ENCODE peak calls at places on chromosomes 13 and 19, in eight cellular contexts. H is uterus, B is WTC11, L is body of pancreas, C is psoas muscle, A is fibroblast of the aortic adventitia, F is PC-3, Z is nephron progenitor cell. E is an unnamed sample.

GRCh38 chr19:12938536-12939291 is at the start of gene CALR:
- DNase-seq in H (no peak), B (no peak), L (peak; percentile 52), C (no peak), A (peak; percentile 37), F (peak; percentile 22), Z (no peak), E (no peak)

GRCh38 chr13:39321578-39321977 is 281.4 kb downstream of the LHFPL6 start:
- DNase-seq in H (no peak), B (no peak), L (no peak), C (peak; percentile 17), A (peak; percentile 73), F (no peak), Z (no peak), E (no peak)

GRCh38 chr13:33642374-33643065 is 175.4 kb upstream of the RFC3 start:
- DNase-seq in H (peak; percentile 83), B (no peak), L (peak; percentile 29), C (peak; percentile 55), A (peak; percentile 89), F (peak; percentile 32), Z (no peak), E (no peak)

GRCh38 chr19:42184401-42184861 is 33.0 kb downstream of the DEDD2 start:
- DNase-seq in H (peak; percentile 61), B (peak; percentile 96), L (peak; percentile 83), C (peak; percentile 80), A (peak; percentile 95), F (peak; percentile 79), Z (peak; percentile 88), E (peak; percentile 86)

GRCh38 chr19:8041553-8041952 is 11.0 kb upstream of the CCL25 start:
- DNase-seq in H (no peak), B (no peak), L (no peak), C (no peak), A (no peak), F (no peak), Z (no peak), E (no peak)

GRCh38 chr13:35923347-35923746 is 207.8 kb downstream of the DCLK1 start:
- DNase-seq in H (no peak), B (no peak), L (no peak), C (no peak), A (peak; percentile 55), F (peak; percentile 67), Z (no peak), E (no peak)

GRCh38 chr19:48609571-48610108 is 3.1 kb downstream of the SPACA4 start:
- DNase-seq in H (no peak), B (no peak), L (no peak), C (no peak), A (no peak), F (no peak), Z (no peak), E (no peak)

GRCh38 chr13:39263033-39263432 is 224.8 kb downstream of the NHLRC3 start:
- DNase-seq in H (peak; percentile 27), B (peak; percentile 54), L (peak; percentile 36), C (peak; percentile 13), A (peak; percentile 39), F (peak; percentile 65), Z (peak; percentile 27), E (peak; percentile 31)

GRCh38 chr13:98565726-98566577 is 11.0 kb downstream of the STK24 start:
- DNase-seq in H (no peak), B (no peak), L (peak; percentile 34), C (peak; percentile 27), A (peak; percentile 43), F (no peak), Z (no peak), E (no peak)

GRCh38 chr19:20162821-20163220 is 4.2 kb upstream of the ZNF486 start:
- DNase-seq in H (no peak), B (no peak), L (no peak), C (no peak), A (no peak), F (no peak), Z (no peak), E (no peak)

DNA sequence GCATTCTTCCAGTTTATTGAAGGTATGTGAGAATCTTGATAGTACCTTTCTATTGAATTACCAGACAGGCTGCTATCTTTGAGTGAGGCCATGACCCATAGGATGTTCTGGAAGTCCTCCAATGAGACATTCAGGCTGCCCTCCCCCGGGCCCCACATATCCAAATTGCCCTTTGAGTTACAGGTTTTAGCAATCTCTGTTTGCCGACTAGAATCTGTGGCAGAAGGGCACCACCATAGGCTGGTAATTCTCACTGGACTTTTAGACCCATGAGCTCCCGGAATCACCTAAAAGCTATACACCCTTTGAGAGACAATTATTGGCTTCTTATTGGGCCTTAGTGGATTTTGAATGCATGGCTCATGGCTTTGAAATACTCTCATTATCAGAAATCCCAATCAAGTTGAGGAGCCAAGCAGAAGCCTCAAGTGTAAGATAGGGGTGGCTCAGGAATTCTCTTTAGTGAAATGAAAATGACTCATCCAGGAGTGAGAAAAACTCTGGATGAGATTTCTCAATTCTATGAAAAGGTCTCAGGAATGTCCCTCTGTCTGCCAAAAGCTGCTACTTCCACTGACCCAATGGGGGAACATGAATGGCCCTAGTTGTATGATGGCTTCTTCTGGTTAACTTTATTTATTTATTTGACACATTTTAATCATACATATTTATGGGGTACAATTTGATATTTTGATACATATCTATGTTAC is 172.1 kb upstream of the CSNK1A1L start:
- DNase-seq in H (no peak), B (no peak), L (no peak), C (no peak), A (peak; percentile 74), F (no peak), Z (no peak), E (no peak)
- TF ChIP-seq CTCF in H (no peak), B (no peak), L (no peak), C (no peak), A (no peak), F (no peak), Z (no peak), E (no peak)

DNA sequence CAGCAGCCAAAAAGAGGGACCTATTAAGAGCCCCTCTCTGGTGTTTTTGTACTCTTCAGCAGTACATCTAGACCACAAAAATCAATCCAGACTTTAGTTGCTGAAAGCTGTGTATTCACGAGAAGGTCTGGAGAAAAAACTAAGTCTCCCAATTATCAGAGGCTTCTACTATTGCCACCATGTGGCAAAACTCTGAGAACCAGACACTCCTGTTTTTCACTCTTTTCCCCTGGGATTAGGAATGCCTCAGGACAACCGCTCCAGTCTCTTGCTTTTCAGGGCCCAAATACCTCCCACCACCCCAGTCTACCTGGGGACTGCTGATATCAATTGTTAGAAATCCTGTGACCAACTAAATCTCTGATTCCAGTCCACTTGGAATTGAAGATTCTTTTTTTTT is 30.1 kb upstream of the OBI1 start:
- DNase-seq in H (no peak), B (no peak), L (no peak), C (no peak), A (peak; percentile 8), F (peak; percentile 12), Z (no peak), E (no peak)
- TF ChIP-seq CTCF in H (no peak), B (no peak), L (no peak), C (peak; percentile 4), A (no peak), F (peak; percentile 15), Z (no peak), E (no peak)

DNA sequence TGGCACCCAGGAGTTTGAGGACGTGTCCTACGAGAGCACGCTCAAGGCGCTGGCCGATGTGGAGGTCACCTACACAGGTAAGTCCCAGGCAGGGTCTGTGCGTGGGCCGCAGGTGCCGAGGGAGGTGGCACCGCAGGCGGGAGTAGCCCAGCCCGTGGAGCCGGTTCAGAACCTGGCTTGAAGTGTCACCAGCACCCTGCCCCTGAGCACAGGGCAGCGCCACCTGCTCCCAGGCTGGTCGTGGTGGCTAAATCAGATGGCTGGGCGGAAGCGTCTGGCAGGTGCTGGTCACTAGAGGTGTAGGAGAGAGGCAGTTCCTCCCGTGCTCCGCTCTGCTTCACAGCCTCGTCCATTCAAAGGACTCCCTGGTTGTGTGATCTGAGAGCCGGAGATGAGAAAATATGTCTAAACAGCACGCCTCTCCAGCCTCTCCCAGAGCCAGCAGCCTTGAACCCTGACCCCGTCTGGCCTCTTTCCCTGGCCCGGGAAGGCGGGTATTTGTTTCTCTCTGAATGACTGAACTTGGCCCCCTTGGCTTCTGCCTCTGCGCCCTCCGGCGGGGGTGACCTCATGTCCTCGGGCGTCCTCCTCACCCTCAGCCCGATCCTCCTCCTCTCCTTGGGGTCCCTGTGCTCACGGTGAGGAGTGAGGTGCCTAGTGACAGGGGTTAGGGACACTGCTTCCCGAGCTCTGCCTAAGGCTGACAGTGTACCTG is 5.4 kb downstream of the THOP1 start:
- DNase-seq in H (no peak), B (no peak), L (no peak), C (no peak), A (no peak), F (no peak), Z (no peak), E (no peak)
- TF ChIP-seq CTCF in H (no peak), B (no peak), L (no peak), C (no peak), A (no peak), F (no peak), Z (no peak), E (no peak)

GRCh38 chr13:100589178-100589725 is 663 bp upstream of the GGACT start:
- DNase-seq in H (no peak), B (no peak), L (no peak), C (no peak), A (peak; percentile 17), F (no peak), Z (no peak), E (no peak)

GRCh38 chr13:100596516-100596915 is 7.9 kb upstream of the GGACT start:
- DNase-seq in H (no peak), B (no peak), L (no peak), C (no peak), A (no peak), F (no peak), Z (no peak), E (no peak)

GRCh38 chr13:100597253-100597652 is 8.7 kb upstream of the GGACT start:
- DNase-seq in H (no peak), B (no peak), L (no peak), C (no peak), A (no peak), F (no peak), Z (no peak), E (no peak)

GRCh38 chr13:100594255-100594654 is 5.7 kb upstream of the GGACT start:
- DNase-seq in H (no peak), B (no peak), L (no peak), C (no peak), A (no peak), F (no peak), Z (no peak), E (no peak)

DNA sequence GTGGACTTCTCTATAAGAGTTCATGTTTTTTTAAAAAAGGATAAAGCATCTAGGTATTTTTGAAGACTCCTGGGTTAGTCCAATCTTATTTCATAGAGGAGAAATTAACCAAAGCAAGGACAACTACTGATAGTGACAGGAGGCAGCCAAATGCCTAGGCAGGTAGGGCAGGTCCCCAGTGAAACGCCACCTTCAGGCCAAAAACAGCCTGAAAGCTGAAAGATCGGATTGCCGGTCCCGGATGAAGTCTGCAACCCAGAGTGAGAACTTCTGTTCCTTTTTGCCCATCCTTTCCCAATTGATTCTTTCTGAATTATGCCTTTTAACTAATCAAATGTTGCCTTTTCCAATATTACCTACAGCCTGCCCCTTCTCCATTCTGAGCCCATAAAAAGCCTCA is 6.1 kb upstream of the GGACT start:
- DNase-seq in H (no peak), B (peak; percentile 63), L (peak; percentile 61), C (no peak), A (no peak), F (peak; percentile 35), Z (peak; percentile 8), E (no peak)
- TF ChIP-seq CTCF in H (no peak), B (peak; percentile 35), L (peak; percentile 30), C (no peak), A (peak; percentile 16), F (peak; percentile 54), Z (peak; percentile 19), E (peak; percentile 57)

E was measured in neural crest cell.